ENCODE peak calls at places on chromosomes 12 and 14, in four cellular contexts. J is H1, U is mesendoderm, G is H9. K is an unnamed sample.
A peak's percentile ranks its signal among the peaks of the same experiment; 100 is the strongest.

GRCh38 chr12:94500831-94501567 is 41.3 kb upstream of the CEP83 start:
- DNase-seq in J (no peak), U (no peak), G (no peak), K (no peak)

GRCh38 chr12:131724534-131724933 is 13.6 kb downstream of the SFSWAP start:
- DNase-seq in J (no peak), U (peak; percentile 40), G (no peak), K (peak; percentile 11)

GRCh38 chr12:18146375-18146774 is 56.4 kb upstream of the RERGL start:
- DNase-seq in J (no peak), U (no peak), G (no peak), K (no peak)

GRCh38 chr12:1803736-1804135 is 16.6 kb upstream of the LRTM2 start:
- DNase-seq in J (no peak), U (no peak), G (no peak), K (no peak)

GRCh38 chr14:32349322-32349721 is 20.2 kb downstream of the AKAP6 start:
- DNase-seq in J (no peak), U (no peak), G (no peak), K (no peak)

GRCh38 chr12:25063873-25064598 is 115.1 kb upstream of the BCAT1 start:
- DNase-seq in J (no peak), U (peak; percentile 17), G (no peak), K (no peak)

GRCh38 chr14:89033756-89034155 is 209.3 kb downstream of the TTC8 start:
- DNase-seq in J (no peak), U (no peak), G (no peak), K (no peak)

GRCh38 chr12:104658085-104658484 is 201.3 kb downstream of the CHST11 start:
- DNase-seq in J (no peak), U (no peak), G (no peak), K (no peak)

GRCh38 chr12:111269688-111270087 is 99.2 kb downstream of the PHETA1 start:
- DNase-seq in J (no peak), U (no peak), G (no peak), K (no peak)

GRCh38 chr12:63900922-63901793 is 56.7 kb downstream of the SRGAP1 start:
- DNase-seq in J (no peak), U (no peak), G (no peak), K (no peak)
- H4K5ac ChIP-seq in J (no peak overlapping the region), U (no peak overlapping the region), G (no peak overlapping the region), K (peak overlapping the region; percentile 68)

DNA sequence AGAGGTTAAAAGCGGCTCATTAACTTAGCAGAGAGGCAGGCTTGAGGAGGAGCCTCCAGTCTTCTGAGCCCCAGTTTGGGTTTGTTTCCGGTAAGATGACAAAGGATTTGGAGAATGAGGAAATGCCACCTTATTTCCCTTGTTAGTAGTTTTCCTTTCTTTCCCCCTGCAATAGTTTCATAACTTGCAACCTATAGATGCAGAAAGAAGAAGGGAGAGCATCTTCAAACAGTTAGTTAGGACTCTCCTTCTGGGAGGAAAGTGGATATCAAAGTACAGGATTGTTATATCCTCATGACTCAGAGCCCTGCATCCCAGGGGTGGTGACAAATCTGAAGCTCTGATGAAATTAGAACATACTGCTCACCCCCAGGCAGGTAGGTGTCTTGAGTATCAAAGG is 180.7 kb upstream of the SLC38A2 start:
- DNase-seq in J (no peak), U (peak; percentile 32), G (no peak), K (peak; percentile 84)
- H4K5ac ChIP-seq in J (no peak overlapping the region), U (no peak overlapping the region), G (no peak overlapping the region), K (peak overlapping the region; percentile 67)

DNA sequence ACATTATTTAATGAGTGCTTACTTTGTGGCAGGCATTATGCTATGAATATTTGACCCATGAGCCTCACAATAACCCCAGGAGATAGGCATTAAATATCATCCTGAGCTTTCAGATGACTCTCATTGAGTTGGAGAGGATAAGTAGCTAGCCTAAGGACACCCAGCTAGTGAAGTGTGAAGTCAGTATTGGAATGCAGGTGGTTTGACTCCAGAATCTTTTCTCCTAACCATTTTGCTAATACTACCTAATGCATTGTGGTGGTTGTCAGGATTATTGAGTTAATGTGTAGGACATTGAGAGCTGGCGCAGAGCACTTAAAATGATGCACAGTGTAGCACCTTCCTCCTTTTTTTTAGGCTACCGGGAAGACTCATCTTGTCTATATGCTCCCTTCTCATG is 3.8 kb upstream of the CDKL1 start:
- DNase-seq in J (no peak), U (no peak), G (no peak), K (no peak)
- H4K5ac ChIP-seq in J (no peak overlapping the region), U (no peak overlapping the region), G (no peak overlapping the region), K (peak overlapping the region; percentile 30)

GRCh38 chr12:52585951-52586350 is 12.3 kb upstream of the KRT74 start:
- DNase-seq in J (no peak), U (no peak), G (peak; percentile 22), K (no peak)
- H4K5ac ChIP-seq in J (no peak overlapping the region), U (no peak overlapping the region), G (no peak overlapping the region), K (no peak overlapping the region)

DNA sequence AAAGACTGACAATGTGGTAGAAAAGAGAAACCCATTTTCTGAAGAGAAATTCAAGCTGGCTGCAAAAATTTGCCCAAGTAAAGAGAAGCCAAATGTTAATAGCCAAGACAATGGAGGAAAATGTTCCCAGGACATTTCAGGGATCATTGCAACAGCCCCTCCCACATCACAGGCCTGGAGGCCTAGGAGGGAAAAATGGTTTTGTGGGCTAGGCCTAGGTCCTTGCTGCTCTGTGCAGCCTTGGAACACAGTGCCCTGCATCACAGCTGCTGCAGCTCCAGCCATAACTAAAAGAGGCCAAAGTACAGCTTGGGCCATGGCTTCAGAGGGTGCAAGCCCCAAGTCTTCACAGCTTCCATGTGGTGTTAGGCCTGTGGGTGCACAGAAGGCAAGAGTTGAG is 332.4 kb upstream of the LRIG3 start:
- DNase-seq in J (no peak), U (no peak), G (no peak), K (no peak)
- H4K5ac ChIP-seq in J (no peak overlapping the region), U (no peak overlapping the region), G (no peak overlapping the region), K (no peak overlapping the region)

GRCh38 chr12:3328081-3328480 is 162.9 kb upstream of the PRMT8 start:
- DNase-seq in J (no peak), U (no peak), G (no peak), K (no peak)
- H4K5ac ChIP-seq in J (no peak overlapping the region), U (no peak overlapping the region), G (no peak overlapping the region), K (no peak overlapping the region)

GRCh38 chr12:71000748-71001147 is 80.2 kb upstream of the PTPRR start:
- DNase-seq in J (no peak), U (no peak), G (no peak), K (no peak)

GRCh38 chr12:70994217-70994788 is 73.8 kb upstream of the PTPRR start:
- DNase-seq in J (no peak), U (no peak), G (no peak), K (peak; percentile 42)

GRCh38 chr12:71004578-71004977 is 84.0 kb upstream of the PTPRR start:
- DNase-seq in J (no peak), U (no peak), G (no peak), K (no peak)

GRCh38 chr12:71005166-71005565 is 84.6 kb upstream of the PTPRR start:
- DNase-seq in J (no peak), U (no peak), G (no peak), K (no peak)

GRCh38 chr12:71000255-71000654 is 79.7 kb upstream of the PTPRR start:
- DNase-seq in J (no peak), U (no peak), G (no peak), K (no peak)
- H4K5ac ChIP-seq in J (no peak overlapping the region), U (no peak overlapping the region), G (no peak overlapping the region), K (no peak overlapping the region)

DNA sequence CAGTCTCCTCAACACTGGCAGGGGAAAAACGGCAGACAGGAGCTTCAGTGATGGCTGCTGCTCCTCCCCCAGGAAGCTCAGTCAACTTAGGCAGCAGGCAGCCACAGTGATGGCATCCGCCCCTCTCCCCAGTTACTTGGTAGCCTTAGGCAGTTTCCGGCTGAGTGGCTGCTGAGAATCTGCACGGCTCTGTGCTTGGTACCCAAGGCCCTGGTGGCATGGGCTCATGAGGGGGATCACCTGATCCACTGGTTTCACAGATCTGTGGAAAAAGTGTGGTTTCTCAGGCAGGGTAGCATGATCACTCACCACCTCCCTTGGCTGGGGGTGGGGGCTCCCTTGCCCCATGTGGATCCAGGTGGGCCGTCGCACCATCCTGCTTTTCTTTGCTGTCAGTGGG is 244.6 kb upstream of the MDGA2 start:
- DNase-seq in J (no peak), U (no peak), G (no peak), K (no peak)
- H4K5ac ChIP-seq in J (no peak overlapping the region), U (no peak overlapping the region), G (no peak overlapping the region), K (no peak overlapping the region)

GRCh38 chr12:20350495-20350894 is 17.8 kb upstream of the PDE3A start:
- DNase-seq in J (no peak), U (no peak), G (no peak), K (peak; percentile 83)
- H4K5ac ChIP-seq in J (no peak overlapping the region), U (no peak overlapping the region), G (no peak overlapping the region), K (no peak overlapping the region)

K was measured in IMR-90.